ENCODE peak calls at places on chromosomes 2 and 18, in nine cellular contexts. One of them, this sample, is unnamed.

GRCh38 chr18:9103488-9103887 is 989 bp downstream of the NDUFV2 start:
- DNase-seq in IMR-90: peak; percentile 49
- DNase-seq in GM12891: no peak
- DNase-seq in K562: no peak
- DNase-seq in A549: no peak
- DNase-seq in uterus: no peak
- DNase-seq in Peyer's patch: no peak
- DNase-seq in NB4: peak; percentile 21
- DNase-seq in transverse colon: no peak
- DNase-seq in this sample: peak; percentile 62

GRCh38 chr2:239916205-239917127 is 108.7 kb downstream of the NDUFA10 start:
- DNase-seq in IMR-90: no peak
- DNase-seq in GM12891: no peak
- DNase-seq in K562: no peak
- DNase-seq in A549: no peak
- DNase-seq in uterus: no peak
- DNase-seq in Peyer's patch: peak; percentile 42
- DNase-seq in NB4: no peak
- DNase-seq in transverse colon: no peak
- DNase-seq in this sample: no peak

GRCh38 chr18:72910045-72910444 is 42.3 kb upstream of the NETO1 start:
- DNase-seq in IMR-90: no peak
- DNase-seq in GM12891: no peak
- DNase-seq in K562: no peak
- DNase-seq in A549: no peak
- DNase-seq in uterus: no peak
- DNase-seq in Peyer's patch: no peak
- DNase-seq in NB4: no peak
- DNase-seq in transverse colon: no peak
- DNase-seq in this sample: no peak

GRCh38 chr2:234747833-234748559 is 203.8 kb upstream of the SH3BP4 start:
- DNase-seq in IMR-90: peak; percentile 47
- DNase-seq in GM12891: no peak
- DNase-seq in K562: no peak
- DNase-seq in A549: no peak
- DNase-seq in uterus: no peak
- DNase-seq in Peyer's patch: no peak
- DNase-seq in NB4: no peak
- DNase-seq in transverse colon: no peak
- DNase-seq in this sample: no peak

GRCh38 chr2:74226648-74227213 is 28.3 kb downstream of the MTHFD2 start:
- DNase-seq in IMR-90: no peak
- DNase-seq in GM12891: no peak
- DNase-seq in K562: no peak
- DNase-seq in A549: no peak
- DNase-seq in uterus: no peak
- DNase-seq in Peyer's patch: no peak
- DNase-seq in NB4: no peak
- DNase-seq in transverse colon: no peak
- DNase-seq in this sample: no peak

GRCh38 chr18:50045126-50045525 is 149.8 kb downstream of the MYO5B start:
- DNase-seq in IMR-90: no peak
- DNase-seq in GM12891: no peak
- DNase-seq in K562: no peak
- DNase-seq in A549: no peak
- DNase-seq in uterus: no peak
- DNase-seq in Peyer's patch: no peak
- DNase-seq in NB4: no peak
- DNase-seq in transverse colon: no peak
- DNase-seq in this sample: no peak

GRCh38 chr2:126981476-126981875 is 82.8 kb downstream of the TEX51 start:
- DNase-seq in IMR-90: no peak
- DNase-seq in GM12891: no peak
- DNase-seq in K562: no peak
- DNase-seq in A549: no peak
- DNase-seq in uterus: no peak
- DNase-seq in Peyer's patch: no peak
- DNase-seq in NB4: no peak
- DNase-seq in transverse colon: no peak
- DNase-seq in this sample: no peak

GRCh38 chr2:98009887-98010760 is 14.4 kb upstream of the TMEM131 start:
- DNase-seq in IMR-90: no peak
- DNase-seq in GM12891: no peak
- DNase-seq in K562: no peak
- DNase-seq in A549: no peak
- DNase-seq in uterus: no peak
- DNase-seq in Peyer's patch: no peak
- DNase-seq in NB4: peak; percentile 69
- DNase-seq in transverse colon: no peak
- DNase-seq in this sample: no peak

GRCh38 chr18:23223641-23224040 is 88.4 kb downstream of the CABLES1 start:
- DNase-seq in IMR-90: no peak
- DNase-seq in GM12891: no peak
- DNase-seq in K562: no peak
- DNase-seq in A549: no peak
- DNase-seq in uterus: no peak
- DNase-seq in Peyer's patch: no peak
- DNase-seq in NB4: no peak
- DNase-seq in transverse colon: no peak
- DNase-seq in this sample: no peak

GRCh38 chr18:36889742-36890141 is 60.8 kb downstream of the KIAA1328 start:
- DNase-seq in IMR-90: no peak
- DNase-seq in GM12891: no peak
- DNase-seq in K562: no peak
- DNase-seq in A549: no peak
- DNase-seq in uterus: no peak
- DNase-seq in Peyer's patch: no peak
- DNase-seq in NB4: no peak
- DNase-seq in transverse colon: no peak
- DNase-seq in this sample: no peak

GRCh38 chr18:39571511-39571910 is 2005.9 kb upstream of the CELF4 start:
- DNase-seq in IMR-90: peak; percentile 19
- DNase-seq in GM12891: no peak
- DNase-seq in K562: peak; percentile 8
- DNase-seq in A549: peak; percentile 3
- DNase-seq in uterus: no peak
- DNase-seq in Peyer's patch: no peak
- DNase-seq in NB4: peak; percentile 25
- DNase-seq in transverse colon: no peak
- DNase-seq in this sample: peak; percentile 23

GRCh38 chr2:134246154-134246874 is 7.6 kb upstream of the MGAT5 start:
- DNase-seq in IMR-90: no peak
- DNase-seq in GM12891: no peak
- DNase-seq in K562: no peak
- DNase-seq in A549: no peak
- DNase-seq in uterus: no peak
- DNase-seq in Peyer's patch: no peak
- DNase-seq in NB4: no peak
- DNase-seq in transverse colon: no peak
- DNase-seq in this sample: no peak

GRCh38 chr2:157271590-157272203 is 14.2 kb downstream of the GALNT5 start:
- DNase-seq in IMR-90: no peak
- DNase-seq in GM12891: no peak
- DNase-seq in K562: no peak
- DNase-seq in A549: no peak
- DNase-seq in uterus: no peak
- DNase-seq in Peyer's patch: no peak
- DNase-seq in NB4: no peak
- DNase-seq in transverse colon: no peak
- DNase-seq in this sample: no peak

DNA sequence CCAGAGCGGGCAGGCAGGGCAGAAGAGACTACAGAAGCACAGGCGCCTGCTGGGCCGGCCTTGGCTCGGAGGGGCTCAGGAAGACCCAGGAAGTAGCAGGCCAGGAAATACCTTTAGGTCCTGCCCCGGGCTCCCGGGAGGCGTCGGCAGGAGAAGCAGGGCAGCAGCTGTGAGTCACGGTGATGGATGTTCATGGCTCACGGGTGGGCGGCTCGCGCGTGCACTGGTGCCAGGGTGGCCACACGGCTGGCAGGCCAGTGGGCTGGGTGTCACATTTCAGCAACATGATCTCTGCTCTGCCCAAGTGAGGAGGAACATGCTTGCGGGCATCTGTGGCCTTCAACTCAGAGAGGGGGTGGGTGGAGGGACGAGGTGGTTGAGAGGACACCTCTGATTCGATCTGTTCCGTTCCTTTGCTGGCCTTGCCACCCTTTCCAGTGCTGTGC is 139.3 kb downstream of the KLHL29 start:
- DNase-seq in IMR-90: peak; percentile 62
- DNase-seq in GM12891: no peak
- DNase-seq in K562: no peak
- DNase-seq in A549: no peak
- DNase-seq in uterus: peak; percentile 57
- DNase-seq in Peyer's patch: no peak
- DNase-seq in NB4: no peak
- DNase-seq in transverse colon: no peak
- DNase-seq in this sample: no peak
- TF ChIP-seq POLR2A in IMR-90: no peak
- TF ChIP-seq POLR2A in GM12891: no peak
- TF ChIP-seq POLR2A in K562: no peak
- TF ChIP-seq POLR2A in A549: no peak
- TF ChIP-seq POLR2A in uterus: no peak
- TF ChIP-seq POLR2A in Peyer's patch: no peak
- TF ChIP-seq POLR2A in NB4: no peak
- TF ChIP-seq POLR2A in transverse colon: no peak
- TF ChIP-seq POLR2A in this sample: no peak

DNA sequence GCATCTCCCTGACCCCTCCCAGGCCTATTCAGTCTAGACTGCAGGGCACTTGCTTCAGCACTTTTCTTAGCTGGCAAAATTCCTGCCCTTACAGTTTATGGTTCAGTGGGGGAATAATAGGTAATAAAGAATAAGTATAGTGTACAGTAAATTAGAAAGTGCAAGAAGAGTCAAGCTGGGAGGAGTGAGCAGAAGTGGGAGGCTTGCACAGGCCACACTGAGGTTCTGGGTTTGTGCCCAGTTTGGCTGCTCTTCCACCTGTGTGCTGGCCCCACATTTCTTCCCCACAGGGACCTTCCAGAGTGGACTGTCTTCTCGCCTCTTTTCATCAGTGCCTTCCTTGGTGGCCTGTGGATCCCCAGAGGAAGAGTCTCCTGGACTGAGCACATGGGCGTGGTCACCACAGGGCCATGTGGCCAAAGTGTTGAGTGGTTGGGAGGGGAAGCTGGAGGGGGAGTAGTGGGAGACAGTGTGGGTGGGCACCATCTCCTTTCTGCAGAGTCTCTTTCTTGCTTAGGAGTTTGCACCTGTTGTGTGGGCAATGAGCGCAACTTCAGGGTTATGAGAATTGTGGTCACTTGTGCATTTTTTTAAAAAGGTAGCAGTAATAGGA is 128.6 kb upstream of the ZSWIM2 start:
- DNase-seq in IMR-90: no peak
- DNase-seq in GM12891: no peak
- DNase-seq in K562: no peak
- DNase-seq in A549: no peak
- DNase-seq in uterus: no peak
- DNase-seq in Peyer's patch: no peak
- DNase-seq in NB4: no peak
- DNase-seq in transverse colon: no peak
- DNase-seq in this sample: no peak
- TF ChIP-seq POLR2A in IMR-90: no peak
- TF ChIP-seq POLR2A in GM12891: no peak
- TF ChIP-seq POLR2A in K562: no peak
- TF ChIP-seq POLR2A in A549: no peak
- TF ChIP-seq POLR2A in uterus: no peak
- TF ChIP-seq POLR2A in Peyer's patch: no peak
- TF ChIP-seq POLR2A in NB4: no peak
- TF ChIP-seq POLR2A in transverse colon: no peak
- TF ChIP-seq POLR2A in this sample: no peak

GRCh38 chr2:241728000-241728399 is 6.4 kb upstream of the D2HGDH start:
- DNase-seq in IMR-90: no peak
- DNase-seq in GM12891: no peak
- DNase-seq in K562: no peak
- DNase-seq in A549: no peak
- DNase-seq in uterus: no peak
- DNase-seq in Peyer's patch: no peak
- DNase-seq in NB4: no peak
- DNase-seq in transverse colon: no peak
- DNase-seq in this sample: no peak

GRCh38 chr2:241730679-241731293 is 3.6 kb upstream of the D2HGDH start:
- DNase-seq in IMR-90: no peak
- DNase-seq in GM12891: no peak
- DNase-seq in K562: peak; percentile 9
- DNase-seq in A549: no peak
- DNase-seq in uterus: no peak
- DNase-seq in Peyer's patch: no peak
- DNase-seq in NB4: peak; percentile 75
- DNase-seq in transverse colon: no peak
- DNase-seq in this sample: peak; percentile 63

GRCh38 chr2:241729868-241730267 is 4.6 kb upstream of the D2HGDH start:
- DNase-seq in IMR-90: no peak
- DNase-seq in GM12891: no peak
- DNase-seq in K562: no peak
- DNase-seq in A549: no peak
- DNase-seq in uterus: no peak
- DNase-seq in Peyer's patch: no peak
- DNase-seq in NB4: no peak
- DNase-seq in transverse colon: no peak
- DNase-seq in this sample: no peak

GRCh38 chr2:241726459-241726858 is 8.0 kb upstream of the D2HGDH start:
- DNase-seq in IMR-90: no peak
- DNase-seq in GM12891: no peak
- DNase-seq in K562: no peak
- DNase-seq in A549: no peak
- DNase-seq in uterus: no peak
- DNase-seq in Peyer's patch: no peak
- DNase-seq in NB4: no peak
- DNase-seq in transverse colon: no peak
- DNase-seq in this sample: no peak

GRCh38 chr2:241728627-241729026 is 5.8 kb upstream of the D2HGDH start:
- DNase-seq in IMR-90: no peak
- DNase-seq in GM12891: no peak
- DNase-seq in K562: no peak
- DNase-seq in A549: no peak
- DNase-seq in uterus: no peak
- DNase-seq in Peyer's patch: no peak
- DNase-seq in NB4: no peak
- DNase-seq in transverse colon: no peak
- DNase-seq in this sample: no peak
- TF ChIP-seq POLR2A in IMR-90: no peak
- TF ChIP-seq POLR2A in GM12891: no peak
- TF ChIP-seq POLR2A in K562: no peak
- TF ChIP-seq POLR2A in A549: no peak
- TF ChIP-seq POLR2A in uterus: no peak
- TF ChIP-seq POLR2A in Peyer's patch: no peak
- TF ChIP-seq POLR2A in NB4: no peak
- TF ChIP-seq POLR2A in transverse colon: no peak
- TF ChIP-seq POLR2A in this sample: no peak

GRCh38 chr2:206766057-206766930 is 888 bp downstream of the FASTKD2 start:
- DNase-seq in IMR-90: no peak
- DNase-seq in GM12891: no peak
- DNase-seq in K562: no peak
- DNase-seq in A549: no peak
- DNase-seq in uterus: no peak
- DNase-seq in Peyer's patch: no peak
- DNase-seq in NB4: no peak
- DNase-seq in transverse colon: no peak
- DNase-seq in this sample: no peak

GRCh38 chr2:206764673-206765241 is 371 bp downstream of the MDH1B start:
- DNase-seq in IMR-90: peak; percentile 1
- DNase-seq in GM12891: no peak
- DNase-seq in K562: no peak
- DNase-seq in A549: peak; percentile 3
- DNase-seq in uterus: no peak
- DNase-seq in Peyer's patch: no peak
- DNase-seq in NB4: no peak
- DNase-seq in transverse colon: no peak
- DNase-seq in this sample: no peak

GRCh38 chr2:206765242-206766056 is at the start of the genes FASTKD2 and MDH1B:
- DNase-seq in IMR-90: peak; percentile 97
- DNase-seq in GM12891: peak; percentile 51
- DNase-seq in K562: peak; percentile 77
- DNase-seq in A549: peak; percentile 72
- DNase-seq in uterus: peak; percentile 92
- DNase-seq in Peyer's patch: peak; percentile 85
- DNase-seq in NB4: peak; percentile 93
- DNase-seq in transverse colon: peak; percentile 87
- DNase-seq in this sample: peak; percentile 96
- TF ChIP-seq POLR2A in IMR-90: peak; percentile 91
- TF ChIP-seq POLR2A in GM12891: peak; percentile 97
- TF ChIP-seq POLR2A in K562: peak; percentile 92
- TF ChIP-seq POLR2A in A549: peak; percentile 75
- TF ChIP-seq POLR2A in uterus: no peak
- TF ChIP-seq POLR2A in Peyer's patch: peak; percentile 67
- TF ChIP-seq POLR2A in NB4: peak; percentile 76
- TF ChIP-seq POLR2A in transverse colon: peak; percentile 66
- TF ChIP-seq POLR2A in this sample: peak; percentile 94

This sample was measured in erythroblast.